ENCODE peak calls at places on chromosomes 7 and 10, in five cellular contexts. T, N, Z, H and R are unnamed samples.

GRCh38 chr10:76631054-76631453 is 1006.6 kb downstream of the KCNMA1 start:
- DNase-seq in T (no peak), N (no peak), Z (no peak), H (no peak), R (no peak)

GRCh38 chr10:9766762-9767161 is 1250.9 kb upstream of the CELF2 start:
- DNase-seq in H (no peak), N (no peak), Z (no peak), T (no peak), R (no peak)

GRCh38 chr7:30702200-30702599 is 19.9 kb upstream of the CRHR2 start:
- DNase-seq in H (no peak), N (no peak), T (no peak), Z (no peak), R (no peak)

GRCh38 chr10:75530337-75530736 is 98.9 kb downstream of the LRMDA start:
- DNase-seq in N (no peak), Z (no peak), H (no peak), T (no peak), R (no peak)

GRCh38 chr7:81007053-81007452 is 88.2 kb upstream of the SEMA3C start:
- DNase-seq in Z (no peak), T (no peak), N (no peak), H (no peak), R (no peak)

GRCh38 chr10:97724341-97724941 is 10.9 kb downstream of the MARVELD1 start:
- DNase-seq in T (no peak), H (no peak), Z (no peak), N (peak; percentile 16), R (no peak)

GRCh38 chr10:37856881-37857286 is 526 bp downstream of the ZNF248 start:
- DNase-seq in T (no peak), N (no peak), H (peak; percentile 38), Z (no peak), R (peak; percentile 41)

GRCh38 chr10:84026821-84027257 is 112.5 kb upstream of the GHITM start:
- DNase-seq in N (peak; percentile 10), H (peak; percentile 52), Z (no peak), T (peak; percentile 68), R (peak; percentile 35)

GRCh38 chr10:133364645-133365431 is 7.0 kb upstream of the FUOM start:
- DNase-seq in N (no peak), H (no peak), T (no peak), Z (no peak), R (no peak)

GRCh38 chr10:121956111-121957061 is 18.6 kb downstream of the NSMCE4A start:
- DNase-seq in H (no peak), N (no peak), T (no peak), Z (no peak), R (no peak)

GRCh38 chr10:131154306-131155025 is 157.1 kb downstream of the TCERG1L start:
- DNase-seq in T (no peak), Z (no peak), N (no peak), H (no peak), R (no peak)

GRCh38 chr10:44393051-44393630 is 8.2 kb upstream of the CXCL12 start:
- DNase-seq in T (no peak), N (no peak), H (no peak), Z (no peak), R (no peak)

GRCh38 chr7:25031007-25031406 is 51.0 kb upstream of the OSBPL3 start:
- DNase-seq in T (no peak), N (no peak), H (no peak), Z (peak; percentile 61), R (no peak)

GRCh38 chr7:41964849-41965745 is 262.2 kb upstream of the INHBA start:
- DNase-seq in N (no peak), H (no peak), T (no peak), Z (no peak), R (no peak)

GRCh38 chr10:31404640-31405039 is 85.6 kb downstream of the ZEB1 start:
- DNase-seq in H (peak; percentile 5), N (peak; percentile 54), Z (no peak), T (no peak), R (peak; percentile 9)

GRCh38 chr10:101558206-101558605 is 29.9 kb downstream of the POLL start:
- DNase-seq in T (no peak), N (no peak), H (no peak), Z (no peak), R (no peak)

GRCh38 chr10:33229252-33229943 is 105.1 kb downstream of the NRP1 start:
- DNase-seq in H (no peak), Z (no peak), N (no peak), T (no peak), R (no peak)

GRCh38 chr10:30355601-30356000 is 6.5 kb upstream of the MTPAP start:
- DNase-seq in N (no peak), T (no peak), H (no peak), Z (no peak), R (no peak)

GRCh38 chr10:29408847-29409240 is 120.0 kb downstream of the LYZL1 start:
- DNase-seq in Z (no peak), N (no peak), T (no peak), H (no peak), R (no peak)

GRCh38 chr7:72453436-72453835 is 41.3 kb upstream of the CALN1 start:
- DNase-seq in T (no peak), N (no peak), Z (no peak), H (no peak), R (no peak)

GRCh38 chr7:122887848-122888247 is 1.6 kb upstream of the CADPS2 start:
- DNase-seq in Z (no peak), N (no peak), T (no peak), H (no peak), R (no peak)

GRCh38 chr7:44068054-44068453 is 2.7 kb upstream of the PGAM2 start:
- DNase-seq in N (no peak), T (no peak), H (no peak), Z (no peak), R (peak; percentile 73)

GRCh38 chr7:99098824-99099498 is 44.9 kb downstream of the SMURF1 start:
- DNase-seq in H (no peak), T (no peak), N (peak; percentile 96), Z (no peak), R (no peak)

GRCh38 chr10:110410329-110411046 is 87.2 kb upstream of the DUSP5 start:
- DNase-seq in H (peak; percentile 29), Z (no peak), T (no peak), N (peak; percentile 42), R (no peak)

GRCh38 chr7:87926581-87927461 is 7.2 kb upstream of the ADAM22 start:
- DNase-seq in N (peak; percentile 30), T (peak; percentile 66), H (no peak), Z (peak; percentile 95), R (no peak)

GRCh38 chr10:76632158-76633051 is 1005.2 kb downstream of the KCNMA1 start:
- DNase-seq in T (peak; percentile 61), N (no peak), H (no peak), Z (no peak), R (no peak)

GRCh38 chr10:51244308-51244707 is 170.0 kb downstream of the PRKG1 start:
- DNase-seq in Z (no peak), N (no peak), T (no peak), H (no peak), R (no peak)

GRCh38 chr7:101634196-101634717 is 5.2 kb upstream of the MYL10 start:
- DNase-seq in H (no peak), N (no peak), Z (no peak), T (no peak), R (no peak)

GRCh38 chr7:51301806-51302205 is 14.8 kb downstream of the COBL start:
- DNase-seq in T (no peak), N (no peak), Z (no peak), H (no peak), R (no peak)

GRCh38 chr10:15069230-15069629 is 19.3 kb downstream of the ACBD7 start:
- DNase-seq in T (no peak), H (no peak), N (no peak), Z (no peak), R (no peak)

GRCh38 chr10:131431978-131432690 is 120.6 kb upstream of the TCERG1L start:
- DNase-seq in Z (no peak), N (no peak), H (no peak), T (no peak), R (no peak)

GRCh38 chr7:16739863-16740622 is 13.5 kb upstream of the TSPAN13 start:
- DNase-seq in H (peak; percentile 72), Z (no peak), N (no peak), T (no peak), R (no peak)

GRCh38 chr10:72918352-72918751 is 24.8 kb downstream of the OIT3 start:
- DNase-seq in N (no peak), T (no peak), Z (no peak), H (no peak), R (no peak)

GRCh38 chr7:139061416-139061815 is 25.6 kb upstream of the ZC3HAV1L start:
- DNase-seq in N (no peak), T (no peak), H (no peak), Z (no peak), R (no peak)
- TF ChIP-seq USF2 in N (no peak), T (no peak), H (no peak), Z (no peak), R (no peak)

DNA sequence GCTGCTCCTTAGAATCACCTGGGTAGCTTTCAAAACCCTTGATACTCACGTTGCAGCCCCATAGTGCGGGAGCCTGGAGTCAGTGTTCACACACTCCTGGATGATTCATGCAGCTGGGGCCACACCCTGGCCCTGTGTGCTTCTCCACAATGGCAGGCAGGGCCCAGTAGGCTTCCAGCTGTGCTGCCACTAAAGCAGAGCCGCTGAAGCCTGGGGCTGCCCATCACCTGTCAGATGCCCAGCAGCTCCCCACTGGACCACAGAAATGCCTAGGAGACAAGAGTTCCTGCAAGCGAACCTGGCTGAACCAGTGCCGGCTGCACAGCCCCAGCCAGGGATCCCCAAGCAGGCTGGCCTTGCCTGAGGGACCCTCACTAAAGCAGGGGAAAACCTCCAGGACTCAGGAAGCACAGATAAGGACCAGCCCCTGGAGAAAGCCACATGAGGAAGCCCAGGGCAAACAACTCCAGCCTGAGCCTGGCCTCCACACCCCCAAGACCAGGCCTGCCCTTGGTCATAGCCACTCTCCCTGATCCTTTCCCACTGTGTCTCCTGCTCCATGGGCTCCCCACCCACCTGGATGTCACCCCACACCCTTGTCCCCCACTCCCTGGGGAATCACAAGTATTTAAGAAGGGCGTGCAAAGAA is 111.9 kb downstream of the GRID1 start:
- DNase-seq in H (no peak), N (no peak), T (peak; percentile 45), Z (no peak), R (peak; percentile 39)
- TF ChIP-seq SIN3A in H (no peak), N (no peak), T (no peak), Z (no peak), R (no peak)

GRCh38 chr10:36168777-36169176 is 526.7 kb upstream of the FZD8 start:
- DNase-seq in N (no peak), H (no peak), Z (no peak), T (no peak), R (no peak)
- TF ChIP-seq USF2 in N (no peak), H (no peak), Z (no peak), T (no peak), R (no peak)

DNA sequence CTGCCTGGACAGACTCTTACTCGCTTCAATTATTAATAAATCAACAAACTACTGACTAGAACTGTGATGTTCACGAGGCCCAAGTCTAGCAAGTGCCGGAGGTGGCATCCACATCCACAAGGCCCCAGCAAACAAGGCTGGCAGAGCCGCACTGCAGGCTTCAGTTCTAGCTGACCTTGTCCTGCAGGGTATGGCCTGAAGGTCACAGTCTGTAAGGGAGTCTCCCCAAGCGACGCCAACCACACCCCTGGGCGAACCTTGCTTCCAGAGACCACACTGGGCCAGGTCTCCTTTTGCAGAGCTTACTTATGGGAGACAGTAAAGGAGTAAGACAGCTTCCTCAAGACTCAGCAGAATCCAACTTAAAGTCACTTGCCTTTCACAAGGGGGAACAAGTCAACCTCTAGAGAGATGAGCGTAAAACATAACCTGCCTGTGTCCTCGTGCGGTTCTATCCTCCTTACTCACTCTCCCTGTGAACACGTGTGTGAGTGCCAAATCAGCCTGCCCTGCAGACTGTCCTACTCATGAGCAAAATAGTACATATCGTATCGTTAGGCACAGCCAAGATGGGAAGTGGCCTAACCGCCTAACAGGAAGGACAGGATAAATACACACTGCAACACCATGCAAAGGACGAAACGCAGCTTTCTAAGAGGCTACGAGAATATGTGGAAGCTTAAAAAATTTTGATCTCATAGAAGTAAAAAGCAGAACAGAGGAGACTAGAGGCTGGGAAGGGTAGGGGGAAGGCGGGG is 22.7 kb downstream of the FAM53B start:
- DNase-seq in Z (no peak), T (no peak), H (no peak), N (no peak), R (no peak)
- TF ChIP-seq SIN3A in Z (no peak), T (no peak), H (no peak), N (no peak), R (no peak)